ENCODE peak calls at places on chromosomes 16 and 17, in seven cellular contexts. X is GOT3, K is aorta, I is sigmoid colon, H is psoas muscle, E is RWPE1, G is NCI-H1105 treated with DMSO at 0.1 percent for 48 hours. O is an unnamed sample.

GRCh38 chr17:63464691-63465090 is 12.2 kb upstream of the ACE start:
- DNase-seq in I (no peak), H (no peak), X (no peak), E (no peak), K (no peak), G (no peak), O (no peak)

GRCh38 chr16:83912152-83912948 is 13.4 kb downstream of the MLYCD start:
- DNase-seq in I (peak), G (no peak), E (no peak), H (peak), K (no peak), X (no peak), O (no peak)

GRCh38 chr17:951388-952132 is 28.0 kb downstream of the NXN start:
- DNase-seq in E (peak), I (peak), G (no peak), K (peak), H (no peak), X (peak), O (no peak)

GRCh38 chr17:2721603-2722002 is 10.0 kb upstream of the CLUH start:
- DNase-seq in H (no peak), K (no peak), E (no peak), G (no peak), I (no peak), X (no peak), O (no peak)

GRCh38 chr17:61425682-61426481 is 26.2 kb downstream of the TBX2 start:
- DNase-seq in G (no peak), E (no peak), K (no peak), H (no peak), X (no peak), I (no peak), O (no peak)

GRCh38 chr17:80474933-80475915 is 1.2 kb downstream of the NPTX1 start:
- DNase-seq in E (no peak), X (no peak), I (no peak), G (peak), H (no peak), K (no peak), O (peak)

GRCh38 chr16:69310479-69311114 is 553 bp upstream of the VPS4A start:
- DNase-seq in E (no peak), K (peak), X (no peak), I (no peak), G (no peak), H (no peak), O (no peak)

GRCh38 chr16:20042848-20043247 is 30.8 kb downstream of the GPR139 start:
- DNase-seq in H (no peak), E (no peak), I (no peak), G (no peak), K (no peak), X (no peak), O (no peak)

GRCh38 chr17:59825533-59826316 is 67.0 kb downstream of the TUBD1 start:
- DNase-seq in H (peak), G (no peak), K (no peak), E (no peak), I (no peak), X (no peak), O (no peak)

GRCh38 chr16:87278191-87279093 is 38.8 kb downstream of the C16orf95 start:
- DNase-seq in K (peak), X (peak), G (no peak), H (peak), I (peak), E (peak), O (peak)

GRCh38 chr17:63476857-63477470 is at the start of gene ACE:
- DNase-seq in X (no peak), I (no peak), E (no peak), K (no peak), H (no peak), G (peak), O (peak)

GRCh38 chr17:41800601-41801373 is 11.0 kb downstream of the P3H4 start:
- DNase-seq in K (no peak), G (no peak), X (no peak), E (peak), I (peak), H (no peak), O (peak)

GRCh38 chr17:63774982-63775290 is 966 bp downstream of the DDX42 start:
- DNase-seq in G (no peak), E (no peak), X (no peak), I (no peak), K (no peak), H (no peak), O (no peak)

GRCh38 chr16:89319883-89320716 is 102.6 kb downstream of the ZNF778 start:
- DNase-seq in H (peak), E (peak), K (peak), I (peak), X (peak), G (no peak), O (no peak)

GRCh38 chr17:41060052-41060604 is at the start of gene KRTAP2-3:
- DNase-seq in E (peak), K (no peak), I (no peak), G (no peak), H (no peak), X (no peak), O (no peak)

GRCh38 chr17:78423961-78424747 is 45.7 kb downstream of the PGS1 start:
- DNase-seq in X (no peak), H (no peak), I (no peak), G (no peak), E (no peak), K (no peak), O (no peak)

GRCh38 chr16:88498576-88499208 is 45.6 kb downstream of the ZFPM1 start:
- DNase-seq in H (no peak), E (no peak), K (no peak), I (no peak), X (no peak), G (no peak), O (no peak)

GRCh38 chr17:4948997-4949320 is 629 bp upstream of the PFN1 start:
- DNase-seq in X (peak), K (peak), E (peak), I (peak), H (peak), G (peak), O (peak)

GRCh38 chr17:44119798-44120197 is 3.6 kb downstream of the HDAC5 start:
- DNase-seq in X (no peak), G (no peak), K (no peak), E (no peak), I (no peak), H (no peak), O (no peak)

GRCh38 chr17:50096092-50096491 is 941 bp downstream of the PDK2 start:
- DNase-seq in H (no peak), G (no peak), K (no peak), I (no peak), E (no peak), X (no peak), O (no peak)

GRCh38 chr17:38719943-38720641 is 10.0 kb upstream of the CISD3 start:
- DNase-seq in I (no peak), K (no peak), H (no peak), E (no peak), G (no peak), X (no peak), O (no peak)

GRCh38 chr17:37373530-37374159 is 2.1 kb upstream of the C17orf78 start:
- DNase-seq in I (no peak), G (peak), X (peak), E (peak), H (no peak), K (no peak), O (peak)

GRCh38 chr16:50304467-50305440 is 38.4 kb downstream of the ADCY7 start:
- DNase-seq in G (no peak), X (no peak), K (peak), E (no peak), H (peak), I (peak), O (no peak)

GRCh38 chr16:88064011-88064888 is 113.0 kb downstream of the BANP start:
- DNase-seq in K (peak), G (no peak), I (no peak), H (peak), X (no peak), E (no peak), O (no peak)

O was measured in NCI-H345.